ENCODE peak calls at places on chromosomes 2 and 18, in ten cellular contexts. C is kidney epithelial cell, T is spleen, Z is heart right ventricle, U is neural progenitor cell, S is AG04450, Y is foreskin fibroblast, I is iPS DF 6.9, B is brain microvascular endothelial cell, X is sigmoid colon. R is an unnamed sample.

GRCh38 chr2:231386446-231386845 is 9.1 kb upstream of the B3GNT7 start:
- DNase-seq in C (peak), T (no peak), Z (no peak), U (no peak), S (peak), Y (peak), I (no peak), B (peak), X (no peak), R (no peak)

GRCh38 chr2:160278889-160279196 is 78.8 kb upstream of the ITGB6 start:
- DNase-seq in C (no peak), T (no peak), Z (no peak), U (peak), S (no peak), Y (no peak), I (no peak), B (peak), X (no peak), R (no peak)

GRCh38 chr2:234686088-234686890 is 189.4 kb upstream of the ARL4C start:
- DNase-seq in C (peak), T (no peak), Z (no peak), U (peak), S (no peak), Y (no peak), I (peak), B (no peak), X (no peak), R (no peak)

GRCh38 chr18:40152859-40153258 is 1802.2 kb upstream of the PIK3C3 start:
- DNase-seq in C (no peak), T (no peak), Z (no peak), U (no peak), S (no peak), Y (peak), I (no peak), B (no peak), X (no peak), R (no peak)

GRCh38 chr2:64525323-64525625 is 1.1 kb downstream of the AFTPH start:
- DNase-seq in C (no peak), T (no peak), Z (no peak), U (no peak), S (no peak), Y (no peak), I (no peak), B (peak), X (no peak), R (no peak)

GRCh38 chr2:68248361-68248760 is 4.0 kb downstream of the PPP3R1 start:
- DNase-seq in C (no peak), T (no peak), Z (no peak), U (no peak), S (no peak), Y (no peak), I (no peak), B (no peak), X (no peak), R (no peak)

GRCh38 chr2:71792926-71793761 is 339.8 kb downstream of the DYSF start:
- DNase-seq in C (no peak), T (peak), Z (no peak), U (no peak), S (no peak), Y (peak), I (no peak), B (peak), X (peak), R (peak)

GRCh38 chr2:9234680-9235387 is 28.2 kb downstream of the ASAP2 start:
- DNase-seq in C (peak), T (no peak), Z (no peak), U (no peak), S (peak), Y (peak), I (no peak), B (peak), X (no peak), R (no peak)

DNA sequence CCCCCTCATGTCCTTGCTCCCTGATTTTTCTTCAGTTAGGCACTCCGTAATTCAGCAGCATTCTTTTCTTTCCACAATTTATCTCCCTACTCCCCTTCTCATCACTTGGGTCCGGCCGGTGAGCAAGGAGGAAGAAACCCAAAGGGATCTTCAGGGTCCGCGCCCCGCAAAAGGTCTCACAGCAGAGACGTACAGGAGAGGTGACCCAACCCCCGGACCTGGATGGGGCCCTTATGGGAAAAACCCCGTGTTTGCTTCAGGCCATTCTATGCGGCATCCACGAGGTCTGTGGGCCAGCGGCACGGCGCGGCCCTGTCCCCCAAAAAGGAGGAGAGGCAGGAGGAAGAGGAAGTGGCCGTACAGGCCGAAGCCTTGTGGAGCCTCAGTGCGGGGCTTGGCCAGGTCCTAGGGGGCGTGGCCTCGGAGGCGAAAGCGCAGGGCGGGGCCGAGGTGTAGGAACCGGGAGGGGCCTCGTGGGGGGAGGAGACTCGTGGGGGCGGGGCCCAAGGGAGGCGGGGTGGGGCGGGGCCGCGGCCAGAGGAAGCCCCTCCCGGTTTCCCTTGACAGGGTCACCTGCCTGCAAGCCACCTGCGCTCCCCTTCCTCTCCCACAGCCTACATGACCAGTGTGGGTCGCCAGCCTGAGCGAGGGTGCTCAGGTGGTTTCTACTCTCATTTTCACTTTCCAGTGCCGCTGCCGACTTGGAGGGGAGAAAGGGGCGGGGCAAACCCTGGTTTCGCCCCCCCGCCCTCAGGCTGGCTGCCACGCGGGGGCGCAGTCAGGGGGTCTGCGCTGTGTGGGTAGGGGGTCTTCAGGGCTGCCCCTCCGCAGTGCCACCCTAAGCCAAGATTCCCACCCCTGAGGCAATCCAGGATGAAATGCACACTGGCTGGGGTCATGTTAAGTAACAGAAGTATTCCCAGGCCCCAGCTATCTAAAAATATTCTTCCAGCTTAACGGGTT is 156.4 kb upstream of the XPO1 start:
- DNase-seq in C (peak), T (peak), Z (peak), U (peak), S (peak), Y (peak), I (peak), B (peak), X (peak), R (peak)
- H3K4me3 ChIP-seq in C (peak), T (peak), Z (peak), U (peak), S (peak), Y (peak), I (peak), B (peak), X (peak), R (peak)

GRCh38 chr18:3661989-3662388 is 212.0 kb downstream of the TGIF1 start:
- DNase-seq in C (no peak), T (no peak), Z (no peak), U (no peak), S (no peak), Y (no peak), I (no peak), B (no peak), X (no peak), R (no peak)

GRCh38 chr18:3663870-3664512 is 214.0 kb downstream of the TGIF1 start:
- DNase-seq in C (no peak), T (no peak), Z (no peak), U (no peak), S (no peak), Y (no peak), I (no peak), B (no peak), X (no peak), R (no peak)

GRCh38 chr18:3661121-3661520 is 211.1 kb downstream of the TGIF1 start:
- DNase-seq in C (no peak), T (no peak), Z (no peak), U (no peak), S (no peak), Y (no peak), I (no peak), B (no peak), X (no peak), R (no peak)

GRCh38 chr18:3658529-3658928 is 208.6 kb downstream of the TGIF1 start:
- DNase-seq in C (no peak), T (no peak), Z (no peak), U (no peak), S (no peak), Y (no peak), I (no peak), B (no peak), X (no peak), R (no peak)

DNA sequence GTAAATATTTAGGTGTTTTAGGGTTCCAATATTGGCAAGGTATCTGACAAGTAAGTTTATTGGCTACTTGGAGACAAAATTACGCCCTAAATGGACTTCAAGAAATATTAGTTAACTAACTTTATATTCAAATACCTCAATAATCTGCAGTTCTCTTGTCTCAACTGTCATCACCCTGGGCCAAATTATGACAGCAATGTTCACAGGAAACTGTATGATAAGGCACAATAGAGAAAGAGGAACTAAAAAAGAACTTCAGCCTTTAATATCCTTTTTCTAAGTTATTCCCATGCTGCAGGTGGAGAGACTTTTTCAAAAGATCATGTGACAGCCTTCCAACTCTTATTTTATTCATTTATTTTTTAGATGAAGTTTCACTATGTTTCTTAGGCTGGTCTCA is 210.7 kb downstream of the TGIF1 start:
- DNase-seq in C (no peak), T (no peak), Z (no peak), U (no peak), S (no peak), Y (no peak), I (no peak), B (no peak), X (no peak), R (no peak)
- H3K4me3 ChIP-seq in C (no peak), T (no peak), Z (no peak), U (no peak), S (no peak), Y (no peak), I (no peak), B (no peak), X (no peak), R (no peak)

GRCh38 chr2:135022952-135023880 is 24.0 kb downstream of the MAP3K19 start:
- DNase-seq in C (no peak), T (no peak), Z (no peak), U (no peak), S (no peak), Y (no peak), I (no peak), B (no peak), X (no peak), R (no peak)

GRCh38 chr2:135029481-135030134 is 17.6 kb downstream of the MAP3K19 start:
- DNase-seq in C (no peak), T (no peak), Z (no peak), U (no peak), S (no peak), Y (no peak), I (no peak), B (no peak), X (no peak), R (no peak)

GRCh38 chr2:135021618-135022017 is 25.6 kb downstream of the MAP3K19 start:
- DNase-seq in C (no peak), T (no peak), Z (no peak), U (no peak), S (no peak), Y (no peak), I (no peak), B (no peak), X (no peak), R (no peak)

DNA sequence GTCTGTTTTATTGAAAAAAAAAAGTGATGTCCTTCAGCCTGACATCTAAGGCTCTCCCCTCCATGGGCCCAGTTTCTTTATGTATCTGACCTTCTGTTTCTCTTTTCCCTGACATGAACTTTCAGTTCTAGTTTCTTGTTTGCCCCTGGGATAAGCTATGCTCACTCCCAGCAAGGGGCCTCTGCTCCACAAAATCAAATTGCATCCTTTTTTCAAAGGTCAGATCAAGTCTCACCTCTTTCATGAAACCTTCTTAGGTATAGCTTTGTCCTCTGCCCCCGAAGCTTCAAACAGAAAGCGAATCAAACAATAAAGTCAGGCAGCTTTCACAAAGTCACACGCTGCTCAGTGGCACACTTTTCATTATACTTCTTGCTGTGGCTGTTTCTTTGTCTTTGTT is 23.4 kb downstream of the MAP3K19 start:
- DNase-seq in C (no peak), T (no peak), Z (no peak), U (no peak), S (no peak), Y (no peak), I (no peak), B (no peak), X (no peak), R (no peak)
- H3K4me3 ChIP-seq in C (no peak), T (no peak), Z (no peak), U (no peak), S (no peak), Y (no peak), I (no peak), B (no peak), X (no peak), R (no peak)

DNA sequence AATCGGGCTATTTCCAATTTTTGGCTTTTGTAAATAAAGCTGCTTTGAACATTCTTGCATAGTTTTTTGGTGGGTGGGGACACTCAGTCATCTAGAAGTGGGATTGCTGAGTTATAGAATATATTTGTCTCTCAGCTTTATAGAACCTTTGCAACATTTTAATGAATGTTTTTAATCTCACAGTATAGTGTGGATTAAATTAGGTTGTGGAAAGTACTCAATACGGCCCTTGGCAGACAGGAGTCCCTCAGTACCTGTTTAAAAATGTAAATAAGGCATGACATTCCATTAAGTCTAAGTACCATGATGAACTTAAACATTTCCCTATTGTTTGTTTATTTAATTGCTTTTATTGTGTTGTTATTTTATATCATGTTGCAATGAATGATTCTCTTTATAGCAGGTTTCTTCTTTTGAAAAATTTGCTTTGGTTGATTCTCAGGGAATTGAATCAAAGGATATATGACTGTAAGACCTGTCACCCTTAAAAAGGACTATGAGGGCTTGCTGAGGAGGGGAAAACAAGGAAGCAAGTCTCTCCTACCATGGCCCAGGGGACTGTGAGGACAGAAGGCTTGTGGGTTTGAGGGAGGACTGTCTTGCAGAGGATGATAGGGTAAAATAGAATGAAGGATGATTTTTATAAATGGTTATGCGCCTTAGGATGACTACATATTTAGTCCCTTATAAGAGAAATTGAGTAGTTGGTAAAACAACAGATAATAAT is 165.1 kb downstream of the RPIA start:
- DNase-seq in C (no peak), T (no peak), Z (no peak), U (no peak), S (no peak), Y (no peak), I (no peak), B (no peak), X (no peak), R (no peak)
- H3K4me3 ChIP-seq in C (no peak), T (peak), Z (no peak), U (no peak), S (no peak), Y (no peak), I (no peak), B (no peak), X (no peak), R (no peak)

GRCh38 chr2:170140561-170140960 is 37.4 kb upstream of the MYO3B start:
- DNase-seq in C (no peak), T (no peak), Z (no peak), U (no peak), S (no peak), Y (no peak), I (no peak), B (no peak), X (no peak), R (no peak)
- H3K4me3 ChIP-seq in C (no peak), T (no peak), Z (no peak), U (no peak), S (no peak), Y (no peak), I (no peak), B (no peak), X (no peak), R (no peak)

R was measured in coronary artery.